ENCODE peak calls at places on chromosomes 7 and 10, in six cellular contexts. One of them, this sample, is unnamed.

GRCh38 chr10:59508296-59508695 is 145.9 kb upstream of the FAM13C start:
- DNase-seq in fibroblast of the aortic adventitia: peak
- DNase-seq in heart left ventricle: no peak
- DNase-seq in transverse colon: peak
- DNase-seq in ovary: no peak
- DNase-seq in tibial nerve: no peak
- DNase-seq in this sample: peak

GRCh38 chr7:94298943-94299342 is 95.8 kb upstream of the COL1A2 start:
- DNase-seq in fibroblast of the aortic adventitia: peak
- DNase-seq in transverse colon: no peak
- DNase-seq in heart left ventricle: no peak
- DNase-seq in tibial nerve: no peak
- DNase-seq in ovary: peak
- DNase-seq in this sample: no peak

GRCh38 chr7:155597753-155598140 is 46.7 kb upstream of the RBM33 start:
- DNase-seq in tibial nerve: no peak
- DNase-seq in fibroblast of the aortic adventitia: peak
- DNase-seq in transverse colon: no peak
- DNase-seq in heart left ventricle: no peak
- DNase-seq in ovary: no peak
- DNase-seq in this sample: no peak

GRCh38 chr7:117248810-117249209 is 74.0 kb downstream of the WNT2 start:
- DNase-seq in transverse colon: no peak
- DNase-seq in heart left ventricle: no peak
- DNase-seq in tibial nerve: no peak
- DNase-seq in fibroblast of the aortic adventitia: peak
- DNase-seq in ovary: no peak
- DNase-seq in this sample: peak

GRCh38 chr10:70558871-70559810 is 43.4 kb downstream of the PRF1 start:
- DNase-seq in ovary: peak
- DNase-seq in tibial nerve: no peak
- DNase-seq in heart left ventricle: peak
- DNase-seq in fibroblast of the aortic adventitia: peak
- DNase-seq in transverse colon: peak
- DNase-seq in this sample: peak

GRCh38 chr7:50190772-50191171 is 97.7 kb upstream of the ZPBP start:
- DNase-seq in heart left ventricle: no peak
- DNase-seq in fibroblast of the aortic adventitia: no peak
- DNase-seq in tibial nerve: no peak
- DNase-seq in ovary: no peak
- DNase-seq in transverse colon: no peak
- DNase-seq in this sample: no peak

GRCh38 chr7:104973227-104973626 is 40.8 kb upstream of the KMT2E start:
- DNase-seq in ovary: no peak
- DNase-seq in tibial nerve: no peak
- DNase-seq in fibroblast of the aortic adventitia: no peak
- DNase-seq in heart left ventricle: no peak
- DNase-seq in transverse colon: no peak
- DNase-seq in this sample: no peak

GRCh38 chr7:159034988-159035387 is 109.7 kb downstream of the VIPR2 start:
- DNase-seq in ovary: no peak
- DNase-seq in transverse colon: no peak
- DNase-seq in heart left ventricle: no peak
- DNase-seq in fibroblast of the aortic adventitia: no peak
- DNase-seq in tibial nerve: no peak
- DNase-seq in this sample: no peak

GRCh38 chr7:35253680-35254495 is at the start of gene TBX20:
- DNase-seq in tibial nerve: no peak
- DNase-seq in transverse colon: peak
- DNase-seq in ovary: no peak
- DNase-seq in fibroblast of the aortic adventitia: peak
- DNase-seq in heart left ventricle: peak
- DNase-seq in this sample: peak

GRCh38 chr10:133401500-133401899 is 7.5 kb downstream of the MTG1 start:
- DNase-seq in transverse colon: no peak
- DNase-seq in ovary: no peak
- DNase-seq in tibial nerve: no peak
- DNase-seq in fibroblast of the aortic adventitia: no peak
- DNase-seq in heart left ventricle: no peak
- DNase-seq in this sample: no peak

GRCh38 chr7:4190021-4190981 is 491.8 kb upstream of the FOXK1 start:
- DNase-seq in heart left ventricle: no peak
- DNase-seq in tibial nerve: no peak
- DNase-seq in fibroblast of the aortic adventitia: no peak
- DNase-seq in transverse colon: no peak
- DNase-seq in ovary: no peak
- DNase-seq in this sample: no peak

GRCh38 chr10:6211341-6212265 is 8.9 kb downstream of the PFKFB3 start:
- DNase-seq in tibial nerve: no peak
- DNase-seq in fibroblast of the aortic adventitia: peak
- DNase-seq in ovary: peak
- DNase-seq in transverse colon: no peak
- DNase-seq in heart left ventricle: peak
- DNase-seq in this sample: peak

GRCh38 chr10:35835545-35835944 is 193.4 kb upstream of the FZD8 start:
- DNase-seq in tibial nerve: no peak
- DNase-seq in transverse colon: no peak
- DNase-seq in ovary: no peak
- DNase-seq in heart left ventricle: no peak
- DNase-seq in fibroblast of the aortic adventitia: no peak
- DNase-seq in this sample: no peak

GRCh38 chr7:47658886-47659635 is 77.2 kb upstream of the TNS3 start:
- DNase-seq in ovary: no peak
- DNase-seq in tibial nerve: no peak
- DNase-seq in fibroblast of the aortic adventitia: no peak
- DNase-seq in transverse colon: no peak
- DNase-seq in heart left ventricle: no peak
- DNase-seq in this sample: no peak

GRCh38 chr7:114554781-114555537 is 140.3 kb downstream of the FOXP2 start:
- DNase-seq in heart left ventricle: no peak
- DNase-seq in tibial nerve: no peak
- DNase-seq in transverse colon: no peak
- DNase-seq in ovary: no peak
- DNase-seq in fibroblast of the aortic adventitia: peak
- DNase-seq in this sample: no peak

GRCh38 chr10:11757452-11757819 is 15.3 kb downstream of the ECHDC3 start:
- DNase-seq in transverse colon: no peak
- DNase-seq in tibial nerve: no peak
- DNase-seq in ovary: peak
- DNase-seq in heart left ventricle: peak
- DNase-seq in fibroblast of the aortic adventitia: peak
- DNase-seq in this sample: peak

GRCh38 chr10:87658383-87658795 is 1.3 kb upstream of the PAPSS2 start:
- DNase-seq in ovary: no peak
- DNase-seq in heart left ventricle: no peak
- DNase-seq in fibroblast of the aortic adventitia: no peak
- DNase-seq in transverse colon: no peak
- DNase-seq in tibial nerve: no peak
- DNase-seq in this sample: no peak

GRCh38 chr10:132283604-132284382 is 24.0 kb downstream of the STK32C start:
- DNase-seq in heart left ventricle: no peak
- DNase-seq in fibroblast of the aortic adventitia: no peak
- DNase-seq in tibial nerve: no peak
- DNase-seq in ovary: no peak
- DNase-seq in transverse colon: no peak
- DNase-seq in this sample: peak

GRCh38 chr7:45192546-45193177 is 35.1 kb downstream of the RAMP3 start:
- DNase-seq in tibial nerve: no peak
- DNase-seq in fibroblast of the aortic adventitia: no peak
- DNase-seq in transverse colon: no peak
- DNase-seq in heart left ventricle: no peak
- DNase-seq in ovary: no peak
- DNase-seq in this sample: no peak

GRCh38 chr10:97525683-97526110 is 27.0 kb downstream of the UBTD1 start:
- DNase-seq in tibial nerve: no peak
- DNase-seq in ovary: no peak
- DNase-seq in transverse colon: no peak
- DNase-seq in fibroblast of the aortic adventitia: no peak
- DNase-seq in heart left ventricle: no peak
- DNase-seq in this sample: no peak

GRCh38 chr7:143205560-143206293 is 16.1 kb upstream of the TAS2R40 start:
- DNase-seq in ovary: no peak
- DNase-seq in heart left ventricle: peak
- DNase-seq in transverse colon: peak
- DNase-seq in tibial nerve: no peak
- DNase-seq in fibroblast of the aortic adventitia: no peak
- DNase-seq in this sample: no peak

GRCh38 chr10:32650246-32650655 is 204.3 kb downstream of the CCDC7 start:
- DNase-seq in transverse colon: no peak
- DNase-seq in heart left ventricle: no peak
- DNase-seq in fibroblast of the aortic adventitia: peak
- DNase-seq in ovary: no peak
- DNase-seq in tibial nerve: no peak
- DNase-seq in this sample: no peak

DNA sequence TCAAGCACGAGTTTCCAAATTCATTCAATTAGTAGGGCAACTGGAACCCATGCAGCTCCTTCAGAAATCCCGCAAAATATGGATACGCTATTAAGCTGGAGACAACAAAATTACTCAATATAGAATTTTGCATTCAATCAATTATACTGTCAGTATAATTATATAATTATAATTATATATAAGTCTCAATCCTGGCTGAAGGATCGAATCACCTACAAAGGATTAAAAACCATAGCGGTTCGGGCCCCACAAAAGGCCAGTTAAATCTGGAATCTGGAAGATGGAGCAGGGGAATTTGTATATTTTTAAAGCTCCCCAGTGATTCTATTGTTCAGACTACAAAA is 55.7 kb downstream of the FHIP2A start:
- DNase-seq in fibroblast of the aortic adventitia: no peak
- DNase-seq in ovary: no peak
- DNase-seq in transverse colon: no peak
- DNase-seq in heart left ventricle: no peak
- DNase-seq in tibial nerve: no peak
- DNase-seq in this sample: no peak
- TF ChIP-seq CTCF in fibroblast of the aortic adventitia: no peak
- TF ChIP-seq CTCF in ovary: no peak
- TF ChIP-seq CTCF in transverse colon: no peak
- TF ChIP-seq CTCF in heart left ventricle: no peak
- TF ChIP-seq CTCF in tibial nerve: no peak
- TF ChIP-seq CTCF in this sample: no peak

GRCh38 chr10:102713814-102714620 is at the start of gene ARL3:
- DNase-seq in tibial nerve: peak
- DNase-seq in ovary: peak
- DNase-seq in fibroblast of the aortic adventitia: peak
- DNase-seq in heart left ventricle: peak
- DNase-seq in transverse colon: peak
- DNase-seq in this sample: peak

GRCh38 chr10:102712089-102712488 is 2.1 kb downstream of the ARL3 start:
- DNase-seq in heart left ventricle: no peak
- DNase-seq in fibroblast of the aortic adventitia: no peak
- DNase-seq in ovary: no peak
- DNase-seq in tibial nerve: no peak
- DNase-seq in transverse colon: no peak
- DNase-seq in this sample: no peak

GRCh38 chr10:102712843-102713242 is 1.4 kb downstream of the ARL3 start:
- DNase-seq in fibroblast of the aortic adventitia: no peak
- DNase-seq in heart left ventricle: no peak
- DNase-seq in ovary: no peak
- DNase-seq in tibial nerve: no peak
- DNase-seq in transverse colon: no peak
- DNase-seq in this sample: no peak

GRCh38 chr10:102714621-102715455 is at the start of gene SFXN2:
- DNase-seq in tibial nerve: no peak
- DNase-seq in fibroblast of the aortic adventitia: no peak
- DNase-seq in ovary: no peak
- DNase-seq in transverse colon: peak
- DNase-seq in heart left ventricle: no peak
- DNase-seq in this sample: peak

DNA sequence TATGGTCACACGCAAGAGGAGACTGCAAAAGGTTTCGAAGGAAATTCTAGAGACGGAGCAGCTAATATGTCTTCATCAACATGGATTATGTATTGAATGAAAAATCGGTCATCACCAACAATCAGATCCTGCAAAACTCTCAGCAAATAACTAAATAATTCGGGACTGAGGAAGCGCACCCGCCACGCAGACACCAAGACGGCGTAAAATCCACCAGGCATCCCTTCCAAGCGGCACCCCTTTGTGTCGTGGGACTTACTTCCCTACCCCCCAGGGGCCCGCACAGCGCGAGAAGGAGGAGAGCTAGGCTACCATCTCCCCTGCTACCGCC is 749 bp downstream of the ARL3 start:
- DNase-seq in heart left ventricle: no peak
- DNase-seq in transverse colon: no peak
- DNase-seq in tibial nerve: no peak
- DNase-seq in ovary: no peak
- DNase-seq in fibroblast of the aortic adventitia: no peak
- DNase-seq in this sample: no peak
- TF ChIP-seq CTCF in heart left ventricle: no peak
- TF ChIP-seq CTCF in transverse colon: no peak
- TF ChIP-seq CTCF in tibial nerve: no peak
- TF ChIP-seq CTCF in ovary: no peak
- TF ChIP-seq CTCF in fibroblast of the aortic adventitia: peak
- TF ChIP-seq CTCF in this sample: no peak

DNA sequence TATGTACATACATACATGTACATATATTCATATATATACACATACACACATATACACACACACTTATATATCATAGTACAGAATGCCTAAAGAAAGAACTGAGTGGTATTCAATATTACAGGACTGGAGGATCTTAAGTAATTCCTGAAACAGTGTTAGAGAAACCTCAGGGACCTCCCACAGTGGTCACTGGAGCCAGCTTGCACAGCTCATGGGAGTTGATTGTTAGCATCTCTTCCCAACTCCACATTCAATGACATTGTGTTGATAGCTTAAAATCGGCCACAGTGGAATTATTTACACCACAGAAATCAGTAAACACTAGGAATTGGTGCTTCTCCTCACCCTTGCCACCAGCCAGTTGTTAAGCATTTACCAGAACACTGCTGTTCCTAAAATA is 6.1 kb downstream of the LRRC17 start:
- DNase-seq in heart left ventricle: no peak
- DNase-seq in tibial nerve: no peak
- DNase-seq in ovary: no peak
- DNase-seq in transverse colon: no peak
- DNase-seq in fibroblast of the aortic adventitia: peak
- DNase-seq in this sample: no peak
- TF ChIP-seq CTCF in heart left ventricle: no peak
- TF ChIP-seq CTCF in tibial nerve: no peak
- TF ChIP-seq CTCF in ovary: no peak
- TF ChIP-seq CTCF in transverse colon: no peak
- TF ChIP-seq CTCF in fibroblast of the aortic adventitia: no peak
- TF ChIP-seq CTCF in this sample: no peak

GRCh38 chr10:17229967-17230682 is 2.1 kb downstream of the VIM start:
- DNase-seq in heart left ventricle: peak
- DNase-seq in fibroblast of the aortic adventitia: peak
- DNase-seq in tibial nerve: peak
- DNase-seq in ovary: peak
- DNase-seq in transverse colon: peak
- DNase-seq in this sample: peak

GRCh38 chr10:17228081-17229015 is at the start of gene VIM:
- DNase-seq in tibial nerve: peak
- DNase-seq in fibroblast of the aortic adventitia: peak
- DNase-seq in ovary: peak
- DNase-seq in transverse colon: peak
- DNase-seq in heart left ventricle: peak
- DNase-seq in this sample: peak

GRCh38 chr10:17229717-17229966 is 1.6 kb downstream of the VIM start:
- DNase-seq in transverse colon: no peak
- DNase-seq in ovary: no peak
- DNase-seq in tibial nerve: no peak
- DNase-seq in heart left ventricle: no peak
- DNase-seq in fibroblast of the aortic adventitia: no peak
- DNase-seq in this sample: no peak

GRCh38 chr10:17227367-17228080 is 517 bp upstream of the VIM start:
- DNase-seq in transverse colon: no peak
- DNase-seq in fibroblast of the aortic adventitia: peak
- DNase-seq in ovary: no peak
- DNase-seq in tibial nerve: no peak
- DNase-seq in heart left ventricle: no peak
- DNase-seq in this sample: no peak

GRCh38 chr10:17229016-17229716 is 1.1 kb downstream of the VIM start:
- DNase-seq in tibial nerve: peak
- DNase-seq in heart left ventricle: peak
- DNase-seq in transverse colon: peak
- DNase-seq in ovary: peak
- DNase-seq in fibroblast of the aortic adventitia: peak
- DNase-seq in this sample: peak
- TF ChIP-seq CTCF in tibial nerve: no peak
- TF ChIP-seq CTCF in heart left ventricle: no peak
- TF ChIP-seq CTCF in transverse colon: no peak
- TF ChIP-seq CTCF in ovary: no peak
- TF ChIP-seq CTCF in fibroblast of the aortic adventitia: no peak
- TF ChIP-seq CTCF in this sample: no peak

This sample was measured in hepatocyte.